ENCODE peak calls at places on chromosomes 4 and X, in ten cellular contexts. A, E, G, N, U, L, W, J, Y and F are unnamed samples.

GRCh38 chrX:112259375-112259774 is 176.8 kb upstream of the TRPC5 start:
- DNase-seq in A (no peak), E (no peak), G (no peak), N (no peak), U (no peak), L (no peak), W (no peak), J (no peak), Y (no peak), F (no peak)

GRCh38 chr4:1462009-1462767 is 55.9 kb upstream of the NKX1-1 start:
- DNase-seq in A (no peak), E (no peak), G (no peak), N (no peak), U (no peak), L (no peak), W (no peak), J (no peak), Y (no peak), F (peak)

GRCh38 chrX:154734101-154734781 is 16.6 kb downstream of the GAB3 start:
- DNase-seq in A (no peak), E (no peak), G (peak), N (peak), U (no peak), L (peak), W (peak), J (peak), Y (no peak), F (no peak)

GRCh38 chrX:98962996-98963395 is 1447.1 kb downstream of the PCDH19 start:
- DNase-seq in A (no peak), E (no peak), G (no peak), N (no peak), U (no peak), L (no peak), W (no peak), J (no peak), Y (no peak), F (no peak)

GRCh38 chr4:14917305-14917647 is 85.0 kb upstream of the CPEB2 start:
- DNase-seq in A (no peak), E (no peak), G (no peak), N (no peak), U (no peak), L (no peak), W (no peak), J (peak), Y (no peak), F (no peak)

GRCh38 chrX:40474205-40474626 is 106.6 kb upstream of the ATP6AP2 start:
- DNase-seq in A (no peak), E (no peak), G (no peak), N (no peak), U (peak), L (peak), W (no peak), J (no peak), Y (no peak), F (no peak)

GRCh38 chr4:171025323-171025722 is 787.9 kb upstream of the GALNTL6 start:
- DNase-seq in A (no peak), E (no peak), G (no peak), N (no peak), U (no peak), L (no peak), W (no peak), J (no peak), Y (no peak), F (no peak)

GRCh38 chr4:118076958-118077766 is 42.9 kb downstream of the NDST3 start:
- DNase-seq in A (peak), E (no peak), G (peak), N (no peak), U (no peak), L (no peak), W (peak), J (peak), Y (no peak), F (no peak)

GRCh38 chr4:41260315-41260714 is 3.6 kb downstream of the UCHL1 start:
- DNase-seq in A (no peak), E (no peak), G (no peak), N (no peak), U (no peak), L (no peak), W (no peak), J (no peak), Y (no peak), F (no peak)

GRCh38 chr4:80263541-80264351 is 2.7 kb upstream of the FGF5 start:
- DNase-seq in A (no peak), E (no peak), G (no peak), N (no peak), U (no peak), L (no peak), W (no peak), J (no peak), Y (no peak), F (no peak)

GRCh38 chrX:130173190-130173895 is 1.6 kb downstream of the RAB33A start:
- DNase-seq in A (peak), E (no peak), G (peak), N (peak), U (no peak), L (no peak), W (peak), J (peak), Y (no peak), F (no peak)

GRCh38 chr4:189046642-189047041 is 894.0 kb upstream of the FRG1 start:
- DNase-seq in A (no peak), E (no peak), G (no peak), N (no peak), U (no peak), L (no peak), W (peak), J (no peak), Y (no peak), F (no peak)

GRCh38 chrX:56764975-56765791 is 36.1 kb downstream of the NBDY start:
- DNase-seq in A (no peak), E (no peak), G (peak), N (no peak), U (no peak), L (peak), W (no peak), J (no peak), Y (no peak), F (no peak)

GRCh38 chrX:56764153-56764974 is 35.3 kb downstream of the NBDY start:
- DNase-seq in A (peak), E (no peak), G (peak), N (peak), U (no peak), L (peak), W (peak), J (peak), Y (no peak), F (no peak)

GRCh38 chrX:56762220-56762619 is 33.2 kb downstream of the NBDY start:
- DNase-seq in A (no peak), E (no peak), G (no peak), N (no peak), U (no peak), L (no peak), W (no peak), J (no peak), Y (no peak), F (no peak)

GRCh38 chrX:56762707-56763555 is 33.9 kb downstream of the NBDY start:
- DNase-seq in A (no peak), E (no peak), G (no peak), N (no peak), U (no peak), L (no peak), W (no peak), J (no peak), Y (no peak), F (no peak)

DNA sequence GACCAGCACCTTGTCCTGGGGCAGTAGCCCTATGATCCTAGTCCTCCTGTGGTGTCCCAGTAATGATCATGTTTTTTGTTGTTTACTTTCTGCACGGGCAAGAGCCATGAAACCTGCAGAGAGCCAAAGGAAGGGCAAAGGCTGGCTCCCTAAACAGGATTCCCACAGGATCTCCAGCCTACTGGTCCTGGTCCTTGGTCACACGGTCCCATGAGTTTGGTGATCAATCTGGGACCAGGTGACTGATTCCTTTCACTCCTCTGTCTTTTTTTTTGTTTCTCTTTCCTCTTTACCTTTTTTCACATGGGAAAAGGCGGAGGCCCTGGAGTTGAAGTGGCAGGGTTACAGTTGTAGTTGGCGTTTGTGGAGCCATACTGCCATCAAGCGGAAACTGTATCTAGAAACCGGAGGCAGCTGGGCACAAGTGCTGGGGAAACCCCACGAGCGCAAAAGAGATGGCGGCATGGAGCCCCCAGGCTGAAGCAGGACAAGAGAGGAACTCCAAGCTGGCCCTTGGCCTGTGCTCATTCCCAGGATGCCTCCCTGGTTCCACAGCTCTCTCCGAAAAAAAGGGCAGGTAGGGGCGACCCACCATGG is 34.6 kb downstream of the NBDY start:
- DNase-seq in A (no peak), E (no peak), G (no peak), N (peak), U (no peak), L (peak), W (no peak), J (no peak), Y (no peak), F (no peak)
- TF ChIP-seq CTCF in A (no peak), E (no peak), G (no peak), N (no peak), U (no peak), L (peak), W (no peak), J (no peak), Y (peak), F (no peak)

GRCh38 chr4:73615613-73616012 is 4.6 kb downstream of the RASSF6 start:
- DNase-seq in A (no peak), E (no peak), G (no peak), N (no peak), U (no peak), L (no peak), W (no peak), J (no peak), Y (no peak), F (no peak)
- TF ChIP-seq CTCF in A (no peak), E (no peak), G (no peak), N (no peak), U (no peak), L (no peak), W (no peak), J (no peak), Y (no peak), F (no peak)

GRCh38 chr4:78032446-78032845 is 24.7 kb upstream of the FRAS1 start:
- DNase-seq in A (peak), E (no peak), G (no peak), N (no peak), U (no peak), L (no peak), W (no peak), J (no peak), Y (no peak), F (no peak)
- TF ChIP-seq CTCF in A (no peak), E (no peak), G (no peak), N (no peak), U (no peak), L (no peak), W (no peak), J (no peak), Y (no peak), F (no peak)

DNA sequence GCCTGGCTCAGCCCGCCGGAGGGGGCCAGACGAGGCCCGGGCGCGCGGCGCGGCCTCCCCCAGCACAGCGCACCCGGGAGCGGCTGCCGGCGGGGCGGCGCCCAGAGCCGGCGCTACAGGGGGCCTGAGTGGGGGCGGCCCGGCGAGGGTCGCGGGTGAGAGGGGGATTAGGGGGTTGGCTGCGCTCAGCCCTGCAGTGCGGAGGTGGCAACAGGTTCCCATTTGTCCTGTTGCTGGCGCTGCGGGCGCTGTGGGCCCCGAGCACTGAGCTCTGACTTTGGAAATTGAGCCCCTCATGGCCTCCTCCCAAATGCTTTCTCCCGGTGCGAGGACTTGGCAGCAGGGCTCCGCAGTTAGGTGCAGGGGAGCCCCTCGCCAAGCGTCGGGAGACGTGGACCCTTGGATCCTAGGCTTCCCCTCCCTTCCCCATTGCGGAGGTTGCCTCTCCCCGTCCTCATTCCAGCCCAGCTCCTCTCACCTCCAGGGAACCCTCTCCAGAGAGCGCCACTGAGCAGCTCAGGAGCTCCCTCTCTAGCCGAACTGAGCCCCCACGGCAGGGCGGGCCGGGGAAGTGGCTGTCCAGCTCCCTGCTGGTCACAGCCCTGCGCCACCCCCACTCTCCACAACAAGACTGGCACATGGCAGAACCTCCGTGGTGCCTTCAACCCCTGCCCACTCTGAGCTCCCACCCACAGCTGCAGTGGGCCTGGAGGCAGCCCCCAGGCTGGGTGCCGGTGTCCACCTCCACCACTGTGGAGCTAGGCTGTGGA is 2.5 kb upstream of the DUSP9 start:
- DNase-seq in A (no peak), E (no peak), G (peak), N (peak), U (no peak), L (no peak), W (no peak), J (no peak), Y (no peak), F (no peak)
- TF ChIP-seq CTCF in A (no peak), E (no peak), G (no peak), N (no peak), U (no peak), L (no peak), W (no peak), J (no peak), Y (no peak), F (no peak)

GRCh38 chr4:30718889-30719252 is 1.3 kb upstream of the PCDH7 start:
- DNase-seq in A (peak), E (no peak), G (peak), N (no peak), U (peak), L (no peak), W (no peak), J (peak), Y (no peak), F (no peak)
- TF ChIP-seq CTCF in A (no peak), E (no peak), G (no peak), N (no peak), U (no peak), L (no peak), W (peak), J (no peak), Y (peak), F (no peak)

DNA sequence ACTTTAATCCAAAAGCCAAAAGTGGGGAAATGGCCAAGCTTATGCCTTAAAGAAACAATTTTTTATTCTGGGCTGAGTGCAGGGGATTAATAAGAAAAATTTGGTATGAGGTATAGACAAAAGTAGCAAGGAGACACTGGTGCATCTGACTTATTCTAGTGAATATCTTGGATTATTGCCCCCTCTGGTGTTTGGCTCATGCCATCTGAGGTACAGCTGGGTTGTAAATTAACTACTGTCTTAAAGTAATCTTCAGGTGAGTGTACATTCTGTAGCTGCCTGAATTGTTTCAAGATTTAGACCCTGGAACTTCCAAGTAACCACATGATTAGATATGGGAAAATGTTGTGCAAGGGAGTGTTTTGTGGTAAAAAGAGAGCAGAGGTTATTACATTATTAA is 988.7 kb downstream of the FAM133A start:
- DNase-seq in A (no peak), E (no peak), G (no peak), N (no peak), U (no peak), L (no peak), W (no peak), J (no peak), Y (no peak), F (no peak)
- TF ChIP-seq CTCF in A (no peak), E (no peak), G (no peak), N (no peak), U (no peak), L (no peak), W (no peak), J (no peak), Y (no peak), F (no peak)

DNA sequence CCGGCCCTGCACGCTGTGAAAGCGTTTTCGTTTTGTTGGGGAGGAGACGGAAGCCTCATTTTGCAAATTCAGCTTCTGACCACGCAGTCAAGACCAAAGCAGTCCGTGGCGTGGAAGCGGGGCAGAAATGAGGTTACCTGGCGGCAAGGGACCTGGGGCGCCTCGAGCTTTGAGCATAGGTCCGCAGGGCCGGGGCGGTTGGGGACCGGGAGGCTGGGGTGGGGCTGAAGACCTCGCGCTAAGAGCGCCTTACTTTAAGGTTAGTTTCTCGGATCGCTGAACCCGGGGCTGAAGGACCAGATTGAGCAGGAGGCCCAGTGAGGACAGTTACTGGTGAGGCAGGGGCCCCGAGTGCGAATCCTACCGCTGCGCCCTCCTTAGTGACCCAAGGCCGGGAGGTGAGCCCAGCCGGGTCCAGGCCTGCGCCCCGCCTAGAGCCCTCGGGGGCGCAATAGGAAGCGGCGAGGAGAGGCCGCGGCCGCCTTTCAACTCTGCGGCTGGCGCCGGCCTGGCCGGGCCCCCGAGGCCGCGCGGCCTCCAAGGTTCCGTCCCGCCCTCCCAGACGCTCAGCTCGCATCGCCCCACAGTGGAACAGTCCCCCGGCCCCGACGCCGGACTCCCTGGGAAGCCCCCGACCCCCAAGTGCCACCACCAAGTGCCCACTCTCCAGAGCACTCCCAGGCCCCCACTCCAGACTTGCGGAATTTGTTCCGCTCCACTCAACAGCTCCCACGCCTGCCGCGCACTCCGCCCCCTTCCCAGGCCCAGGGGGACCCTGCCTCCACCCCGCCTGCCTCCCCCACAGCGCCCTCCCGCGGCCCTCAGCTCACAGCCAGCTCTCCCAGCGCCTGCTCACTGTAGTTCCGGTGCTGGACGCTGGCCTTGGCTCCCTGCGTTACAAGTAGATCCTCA is 7.6 kb downstream of the MSX1 start:
- DNase-seq in A (no peak), E (no peak), G (peak), N (peak), U (peak), L (no peak), W (no peak), J (no peak), Y (no peak), F (peak)
- TF ChIP-seq CTCF in A (no peak), E (peak), G (no peak), N (no peak), U (no peak), L (no peak), W (no peak), J (no peak), Y (no peak), F (no peak)

GRCh38 chr4:168577624-168578023 is 80.8 kb downstream of the PALLD start:
- DNase-seq in A (peak), E (no peak), G (no peak), N (no peak), U (no peak), L (no peak), W (no peak), J (no peak), Y (no peak), F (no peak)

GRCh38 chr4:168574581-168575295 is 77.9 kb downstream of the PALLD start:
- DNase-seq in A (no peak), E (no peak), G (no peak), N (no peak), U (no peak), L (no peak), W (peak), J (peak), Y (no peak), F (no peak)

GRCh38 chr4:168572002-168572401 is 75.2 kb downstream of the PALLD start:
- DNase-seq in A (no peak), E (no peak), G (no peak), N (no peak), U (no peak), L (no peak), W (no peak), J (no peak), Y (no peak), F (no peak)

GRCh38 chr4:168573870-168574269 is 77.0 kb downstream of the PALLD start:
- DNase-seq in A (no peak), E (no peak), G (no peak), N (no peak), U (no peak), L (no peak), W (no peak), J (no peak), Y (no peak), F (no peak)

DNA sequence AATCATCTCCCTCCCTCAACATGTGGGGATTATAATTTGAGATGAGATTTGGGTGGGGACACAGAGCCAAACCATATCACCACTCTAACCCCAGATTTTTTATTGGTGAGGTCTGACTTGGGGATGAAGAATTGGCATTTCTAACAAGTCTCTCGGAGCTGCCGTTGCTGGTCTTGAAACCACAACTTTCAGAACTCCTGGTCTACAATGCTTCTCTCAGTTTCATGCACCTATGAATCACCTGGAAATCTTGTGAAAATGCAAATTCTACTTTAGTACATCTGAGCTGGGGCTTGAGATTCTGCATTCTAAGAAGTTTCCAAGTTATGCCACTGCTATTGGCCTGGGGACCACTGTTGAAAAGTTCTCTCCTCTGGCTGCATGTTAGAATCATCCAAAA is 78.6 kb downstream of the PALLD start:
- DNase-seq in A (no peak), E (no peak), G (no peak), N (no peak), U (no peak), L (no peak), W (no peak), J (no peak), Y (no peak), F (no peak)
- TF ChIP-seq CTCF in A (no peak), E (no peak), G (no peak), N (no peak), U (no peak), L (no peak), W (no peak), J (no peak), Y (no peak), F (no peak)

DNA sequence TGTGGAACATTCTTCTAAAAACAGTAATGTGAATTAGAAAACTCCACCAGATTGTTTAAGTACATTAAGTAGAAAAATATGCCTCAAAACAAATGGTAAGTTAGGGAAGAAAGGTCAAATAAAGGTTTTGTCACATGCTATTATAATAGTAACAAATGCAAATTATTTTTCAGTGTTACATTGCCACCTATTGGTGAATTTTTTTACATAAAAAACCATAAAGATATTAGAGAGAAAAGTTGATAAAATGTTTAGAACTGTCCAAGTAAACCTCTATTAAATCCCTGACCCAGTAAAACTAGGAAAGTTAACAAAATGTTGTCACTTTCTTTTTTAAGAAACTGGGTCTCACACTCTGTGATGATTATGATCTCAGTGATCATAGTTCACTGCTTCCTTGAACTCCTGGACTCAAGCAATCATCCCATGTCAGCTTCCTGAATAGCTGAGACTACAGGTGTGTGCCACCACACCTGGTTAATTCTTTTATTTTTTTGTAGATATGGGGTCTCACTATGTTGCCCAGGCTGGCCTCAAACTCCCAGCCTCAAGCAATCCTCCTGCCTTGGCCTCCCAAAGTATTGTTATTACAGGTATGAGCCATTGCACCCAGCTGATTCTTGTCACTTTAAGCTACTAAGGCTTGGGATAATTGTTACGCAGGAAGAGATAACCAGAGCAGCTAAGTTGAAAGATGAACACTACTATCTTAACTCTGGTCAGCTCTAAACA is 157.6 kb downstream of the ATRX start:
- DNase-seq in A (no peak), E (no peak), G (no peak), N (no peak), U (no peak), L (no peak), W (no peak), J (peak), Y (no peak), F (no peak)
- TF ChIP-seq CTCF in A (no peak), E (no peak), G (no peak), N (no peak), U (no peak), L (no peak), W (peak), J (no peak), Y (peak), F (no peak)